ENCODE peak calls at places on chromosomes 3 and 15, in seven cellular contexts. K is K562, C is H1, L is HCT116, S is HepG2, R is SK-N-SH, D is GM12878. H is an unnamed sample.

GRCh38 chr3:62210016-62210415 is 163.3 kb downstream of the FEZF2 start:
- DNase-seq in C (no peak), L (no peak), D (no peak), R (no peak), S (no peak), K (no peak), H (no peak)

GRCh38 chr15:70451861-70452653 is 311.3 kb downstream of the UACA start:
- DNase-seq in C (no peak), L (no peak), S (no peak), K (peak), D (no peak), R (no peak), H (no peak)

GRCh38 chr3:117127147-117127546 is 417.6 kb downstream of the TUSC7 start:
- DNase-seq in S (no peak), D (no peak), L (no peak), C (no peak), K (no peak), R (no peak), H (no peak)

GRCh38 chr15:46576611-46577010 is 941.8 kb downstream of the SQOR start:
- DNase-seq in R (no peak), L (no peak), C (no peak), D (no peak), S (no peak), K (no peak), H (no peak)

GRCh38 chr3:145798005-145798404 is 363.0 kb downstream of the PLOD2 start:
- DNase-seq in K (no peak), S (no peak), L (no peak), R (no peak), D (no peak), C (no peak), H (no peak)

GRCh38 chr15:77691607-77692006 is 58.9 kb upstream of the LINGO1 start:
- DNase-seq in L (no peak), D (no peak), K (no peak), C (no peak), R (no peak), S (no peak), H (no peak)

GRCh38 chr3:63471781-63472180 is 180.7 kb upstream of the SNTN start:
- DNase-seq in D (no peak), R (no peak), L (no peak), S (no peak), C (no peak), K (no peak), H (no peak)

GRCh38 chr3:188233320-188233719 is 79.4 kb downstream of the LPP start:
- DNase-seq in C (no peak), L (no peak), S (no peak), R (no peak), D (no peak), K (no peak), H (no peak)

GRCh38 chr3:116000315-116000714 is 377.0 kb downstream of the GAP43 start:
- DNase-seq in C (no peak), R (no peak), K (peak), L (peak), S (peak), D (peak), H (no peak)

GRCh38 chr3:116002240-116002639 is 378.9 kb downstream of the GAP43 start:
- DNase-seq in K (no peak), R (no peak), L (no peak), C (no peak), D (no peak), S (no peak), H (no peak)

GRCh38 chr3:115999001-115999400 is 375.7 kb downstream of the GAP43 start:
- DNase-seq in C (no peak), L (no peak), S (no peak), R (no peak), K (no peak), D (no peak), H (no peak)

GRCh38 chr3:115999598-115999997 is 376.3 kb downstream of the GAP43 start:
- DNase-seq in R (no peak), S (no peak), L (no peak), C (no peak), D (no peak), K (no peak), H (no peak)

DNA sequence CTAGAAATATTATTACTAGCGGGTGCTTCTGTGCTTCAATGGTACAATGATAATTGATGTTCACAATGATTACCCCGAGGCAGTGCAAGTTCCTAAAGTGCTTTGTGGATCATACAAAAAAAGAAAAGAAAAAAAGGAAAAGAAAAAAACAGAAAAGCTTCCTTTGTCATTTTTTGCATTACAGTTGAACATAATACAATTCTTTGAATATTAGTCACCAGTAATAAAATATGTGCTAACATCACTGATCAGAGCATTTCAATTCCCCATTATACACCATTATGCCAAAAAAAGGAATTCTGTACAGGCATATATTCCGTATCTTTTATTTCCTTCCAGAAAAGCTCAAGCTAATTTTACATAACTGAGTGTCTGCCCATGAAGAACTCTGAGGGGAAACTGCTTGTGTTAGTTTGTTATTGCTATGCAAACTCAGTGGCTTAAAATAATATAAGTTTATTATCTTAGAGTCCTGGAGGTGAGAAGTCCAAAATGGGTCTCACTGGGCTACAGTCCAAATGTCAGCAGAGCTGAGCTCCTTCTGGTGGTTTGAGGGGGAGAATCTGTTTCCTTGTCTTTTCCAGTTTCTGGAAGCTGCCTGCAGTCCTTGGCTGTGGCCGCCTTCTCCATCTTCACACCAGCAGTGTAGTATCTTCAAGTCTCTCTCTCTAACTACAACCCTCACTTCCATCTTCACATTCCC is 377.9 kb downstream of the GAP43 start:
- DNase-seq in R (no peak), S (no peak), C (no peak), D (no peak), K (no peak), L (no peak), H (no peak)
- TF ChIP-seq JUND in R (peak), S (no peak), C (no peak), D (no peak), K (no peak), L (no peak), H (no peak)

DNA sequence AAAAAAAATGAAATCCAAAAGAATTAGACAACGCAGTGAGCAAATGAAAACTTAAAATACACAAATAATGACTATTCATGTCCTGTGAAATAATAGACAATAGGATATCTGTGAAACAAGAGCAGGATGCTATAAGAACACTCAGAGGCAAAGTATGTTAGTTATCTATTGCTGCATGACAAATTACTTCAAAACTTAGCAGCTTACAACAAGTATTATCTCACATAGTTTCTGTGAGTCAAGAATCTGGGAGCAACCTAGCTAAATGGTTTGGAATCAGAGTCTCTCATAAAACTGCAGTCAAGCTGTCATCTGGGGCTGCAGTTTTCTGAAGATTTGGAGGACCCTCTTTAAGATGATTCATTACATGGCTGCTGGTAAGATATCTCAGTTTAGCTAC is 36.5 kb upstream of the ZMAT3 start:
- DNase-seq in C (no peak), K (no peak), D (no peak), S (no peak), L (no peak), R (no peak), H (no peak)
- TF ChIP-seq JUND in C (no peak), K (no peak), D (no peak), S (no peak), L (no peak), R (peak), H (no peak)

GRCh38 chr15:41122849-41123248 is 6.8 kb upstream of the INO80 start:
- DNase-seq in C (no peak), L (no peak), K (no peak), D (no peak), R (no peak), S (no peak), H (no peak)

GRCh38 chr15:41124058-41124457 is 8.0 kb upstream of the INO80 start:
- DNase-seq in K (no peak), S (peak), R (no peak), D (no peak), C (no peak), L (no peak), H (no peak)

GRCh38 chr15:41128174-41128902 is 12.3 kb upstream of the INO80 start:
- DNase-seq in D (no peak), L (no peak), R (no peak), K (no peak), C (no peak), S (no peak), H (no peak)

GRCh38 chr15:41125063-41125669 is 9.1 kb upstream of the INO80 start:
- DNase-seq in K (no peak), L (no peak), S (peak), C (no peak), R (no peak), D (no peak), H (no peak)

DNA sequence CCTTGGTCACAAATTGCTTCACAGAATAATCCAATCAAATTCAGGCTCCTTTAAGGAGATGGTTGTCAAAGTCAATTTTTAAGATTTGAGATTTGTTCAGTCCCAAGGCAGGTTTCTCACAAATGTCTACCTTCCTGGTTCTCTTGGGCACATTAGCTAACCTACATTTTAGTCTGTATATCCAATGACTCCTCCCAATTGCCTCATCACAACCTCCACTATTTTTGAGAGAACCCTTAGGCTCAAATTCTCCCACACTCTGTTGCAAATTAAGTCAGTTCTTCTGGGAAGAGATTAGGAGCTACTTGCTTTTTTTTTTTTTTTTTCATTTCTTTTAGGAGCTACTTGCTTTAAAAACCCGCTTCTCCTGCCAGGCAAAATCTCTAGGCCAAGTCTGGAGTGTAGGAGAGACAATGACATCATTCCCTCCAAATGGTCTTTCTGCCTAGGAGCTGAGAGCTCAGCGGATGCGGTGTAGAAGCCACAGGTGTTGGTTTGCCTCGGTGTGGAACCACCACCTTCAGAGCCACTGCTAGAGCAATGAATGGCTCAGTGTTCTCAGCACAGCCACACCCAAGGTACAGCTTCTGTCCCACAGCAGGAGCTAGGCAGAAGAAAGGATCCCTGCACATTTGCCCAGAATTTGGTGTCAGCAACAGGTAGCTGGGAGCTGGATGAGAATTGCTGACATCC is 10.0 kb upstream of the INO80 start:
- DNase-seq in K (no peak), L (peak), R (no peak), D (no peak), S (peak), C (no peak), H (no peak)
- TF ChIP-seq JUND in K (no peak), L (no peak), R (no peak), D (no peak), S (no peak), C (no peak), H (no peak)

GRCh38 chr3:13420817-13421755 is 964 bp upstream of the NUP210 start:
- DNase-seq in K (peak), C (no peak), S (no peak), R (no peak), L (no peak), D (peak), H (no peak)

GRCh38 chr3:13415236-13416001 is 4.7 kb downstream of the NUP210 start:
- DNase-seq in D (no peak), K (peak), R (no peak), L (no peak), S (no peak), C (no peak), H (no peak)

GRCh38 chr3:13416002-13416793 is 3.9 kb downstream of the NUP210 start:
- DNase-seq in K (peak), L (no peak), C (no peak), R (no peak), S (no peak), D (no peak), H (no peak)

GRCh38 chr3:13420051-13420816 is at the start of gene NUP210:
- DNase-seq in S (peak), R (peak), D (no peak), K (peak), C (no peak), L (no peak), H (peak)

DNA sequence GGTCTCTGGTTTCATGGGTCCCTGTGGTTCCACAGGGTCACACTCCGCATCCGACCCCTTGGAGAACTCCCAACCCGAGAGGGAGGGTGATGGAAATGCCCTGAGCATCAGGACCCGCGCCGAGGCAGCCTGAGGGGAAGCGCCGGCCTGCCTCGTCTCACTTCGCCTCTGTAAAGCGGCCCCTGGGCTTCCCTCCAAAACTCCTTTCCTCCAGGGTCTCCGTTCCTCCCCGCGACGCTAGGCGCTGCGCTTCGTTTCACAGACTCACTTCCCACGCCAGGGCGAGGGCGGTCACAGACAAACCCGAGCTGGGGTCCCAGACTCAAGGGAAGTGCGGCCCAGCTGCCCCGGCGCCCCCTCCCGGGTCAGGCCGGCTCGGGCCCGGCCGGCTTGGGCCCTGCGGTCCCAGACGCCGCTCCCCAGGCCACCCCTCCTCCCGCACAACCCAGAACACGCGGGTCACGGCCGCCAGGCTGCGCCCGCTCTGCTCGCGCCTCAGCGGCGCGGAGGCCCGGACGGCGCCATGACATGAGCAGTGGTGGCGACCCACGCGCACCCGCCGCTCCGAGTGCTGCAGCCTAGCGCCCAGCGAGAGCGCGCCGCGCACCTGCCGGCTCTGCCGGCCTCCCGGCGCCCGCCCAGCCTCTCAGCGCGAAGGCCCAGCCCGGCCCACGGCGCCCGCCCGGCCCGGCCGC is 619 bp downstream of the NUP210 start:
- DNase-seq in K (peak), R (peak), S (no peak), L (no peak), D (no peak), C (no peak), H (peak)
- TF ChIP-seq JUND in K (no peak), R (no peak), S (no peak), L (no peak), D (no peak), C (no peak), H (no peak)

GRCh38 chr3:184188080-184188479 is 2.1 kb downstream of the ABCF3 start:
- DNase-seq in D (no peak), L (no peak), R (no peak), C (no peak), K (no peak), S (no peak), H (no peak)

GRCh38 chr3:184186184-184186901 is at the start of gene ABCF3:
- DNase-seq in K (no peak), L (no peak), C (no peak), R (peak), S (no peak), D (no peak), H (no peak)

GRCh38 chr3:184184546-184185234 is 1.3 kb upstream of the ABCF3 start:
- DNase-seq in S (no peak), D (no peak), C (no peak), K (no peak), R (no peak), L (no peak), H (no peak)

GRCh38 chr3:184185461-184186183 is 377 bp upstream of the ABCF3 start:
- DNase-seq in R (peak), S (peak), K (peak), L (peak), D (peak), C (peak), H (peak)

GRCh38 chr3:184186902-184187207 is 856 bp downstream of the ABCF3 start:
- DNase-seq in S (no peak), L (no peak), K (no peak), C (no peak), D (no peak), R (no peak), H (no peak)
- TF ChIP-seq JUND in S (no peak), L (no peak), K (no peak), C (no peak), D (no peak), R (no peak), H (no peak)

DNA sequence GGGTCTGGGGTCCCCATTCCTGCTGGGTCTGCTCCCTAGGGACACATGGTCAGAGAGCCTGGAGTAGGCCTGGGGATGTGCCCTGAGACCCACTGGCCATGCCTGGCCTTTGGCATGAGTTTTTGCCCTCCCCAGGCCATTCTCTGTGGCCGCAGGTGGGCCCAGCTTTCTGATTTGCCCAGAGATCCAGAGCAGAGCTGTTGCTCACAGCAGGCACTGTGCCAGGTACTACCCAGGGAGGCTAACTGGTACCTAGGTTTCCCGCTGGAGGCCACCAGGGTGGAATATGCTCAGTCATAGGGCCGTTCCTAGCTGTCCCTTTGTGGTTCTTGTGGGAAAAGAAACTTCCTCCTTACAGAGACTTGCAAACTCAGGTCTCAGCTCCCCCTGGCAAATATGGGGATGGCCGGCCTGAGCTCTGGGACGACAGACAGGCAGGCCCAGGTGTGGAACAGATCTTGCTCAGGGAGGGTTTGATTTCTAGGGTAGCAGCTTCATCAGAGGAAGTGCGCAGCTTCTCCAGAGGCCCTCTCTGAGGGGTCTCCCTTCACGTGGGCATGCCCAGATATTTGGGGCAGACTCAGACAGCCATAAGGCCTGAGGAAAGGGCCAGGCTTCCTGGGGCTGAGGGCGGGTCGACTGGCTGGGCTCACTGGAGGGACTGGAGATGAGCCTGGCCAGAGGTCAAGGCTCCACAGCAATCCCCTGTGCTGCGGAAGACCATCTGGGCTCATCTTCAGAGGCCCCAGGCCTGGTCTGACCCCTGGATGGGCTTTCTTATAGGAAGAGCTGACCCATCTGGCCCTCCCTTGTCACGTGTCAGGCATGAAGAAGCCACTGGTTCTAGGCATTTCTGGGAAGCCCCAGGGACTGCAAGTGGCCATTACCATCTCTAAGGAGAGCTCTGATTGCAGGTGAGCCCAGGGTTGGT is 28.0 kb downstream of the ACAA1 start:
- DNase-seq in D (no peak), C (no peak), L (no peak), R (no peak), S (no peak), K (no peak), H (no peak)
- TF ChIP-seq JUND in D (no peak), C (no peak), L (no peak), R (no peak), S (no peak), K (no peak), H (no peak)

DNA sequence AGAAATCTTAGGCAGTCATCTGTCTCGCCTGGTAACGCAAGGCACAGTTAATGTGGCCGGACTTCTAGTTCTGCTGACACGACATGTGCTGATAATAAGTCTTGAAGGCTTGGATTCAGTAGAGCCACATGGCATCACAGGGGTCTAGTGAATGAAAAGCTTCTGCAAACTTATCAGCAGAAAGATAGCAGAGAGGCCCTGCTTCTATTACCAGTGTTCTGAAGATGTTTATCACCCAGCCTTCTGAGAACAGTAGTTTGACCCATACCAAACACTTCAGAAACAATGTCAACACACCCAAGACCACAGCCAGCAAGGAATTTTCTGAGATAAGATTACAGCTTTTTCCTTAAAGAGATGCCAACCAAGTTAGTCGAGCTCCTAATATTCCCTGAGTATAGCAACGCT is 102.7 kb upstream of the UMPS start:
- DNase-seq in R (no peak), S (no peak), K (no peak), C (no peak), L (no peak), D (no peak), H (no peak)
- TF ChIP-seq JUND in R (no peak), S (no peak), K (no peak), C (no peak), L (no peak), D (no peak), H (no peak)

GRCh38 chr15:91412529-91412928 is 312.5 kb downstream of the SV2B start:
- DNase-seq in C (no peak), L (no peak), D (no peak), R (no peak), K (no peak), S (no peak), H (no peak)

GRCh38 chr15:91407237-91407889 is 307.3 kb downstream of the SV2B start:
- DNase-seq in R (no peak), S (no peak), C (no peak), K (no peak), L (no peak), D (no peak), H (peak)

GRCh38 chr15:91408476-91409076 is 308.5 kb downstream of the SV2B start:
- DNase-seq in R (peak), C (no peak), S (no peak), L (no peak), D (no peak), K (no peak), H (no peak)

GRCh38 chr15:91411570-91411969 is 311.5 kb downstream of the SV2B start:
- DNase-seq in L (no peak), K (no peak), D (no peak), S (no peak), R (no peak), C (no peak), H (no peak)

GRCh38 chr15:91409430-91409829 is 309.4 kb downstream of the SV2B start:
- DNase-seq in R (no peak), C (no peak), S (no peak), D (no peak), L (no peak), K (no peak), H (no peak)
- TF ChIP-seq JUND in R (no peak), C (no peak), S (no peak), D (no peak), L (no peak), K (no peak), H (no peak)

H was measured in T47D.